ENCODE peak calls at places on chromosomes 16 and 17, in six cellular contexts. One of them, this sample, is unnamed.

GRCh38 chr17:50768348-50768761 is 1.0 kb upstream of the ANKRD40CL start:
- DNase-seq in HepG2: peak; percentile 38
- DNase-seq in GM12891: no peak
- DNase-seq in H1: peak; percentile 47
- DNase-seq in K562: no peak
- DNase-seq in GM12878: no peak
- DNase-seq in this sample: no peak

GRCh38 chr16:12985516-12985915 is 84.1 kb downstream of the SHISA9 start:
- DNase-seq in HepG2: no peak
- DNase-seq in H1: no peak
- DNase-seq in GM12891: no peak
- DNase-seq in GM12878: no peak
- DNase-seq in K562: no peak
- DNase-seq in this sample: no peak

GRCh38 chr17:74454197-74455024 is 12.0 kb upstream of the CD300A start:
- DNase-seq in H1: peak; percentile 64
- DNase-seq in K562: peak; percentile 91
- DNase-seq in HepG2: peak; percentile 80
- DNase-seq in GM12878: no peak
- DNase-seq in GM12891: no peak
- DNase-seq in this sample: no peak

GRCh38 chr16:78551487-78552085 is 452.1 kb downstream of the WWOX start:
- DNase-seq in K562: no peak
- DNase-seq in H1: peak; percentile 46
- DNase-seq in GM12891: no peak
- DNase-seq in HepG2: no peak
- DNase-seq in GM12878: no peak
- DNase-seq in this sample: no peak

GRCh38 chr17:29214215-29215146 is 32.2 kb upstream of the CRYBA1 start:
- DNase-seq in K562: no peak
- DNase-seq in GM12878: no peak
- DNase-seq in HepG2: no peak
- DNase-seq in H1: no peak
- DNase-seq in GM12891: no peak
- DNase-seq in this sample: no peak

GRCh38 chr17:10754109-10754508 is 24.3 kb upstream of the TMEM220 start:
- DNase-seq in HepG2: peak; percentile 39
- DNase-seq in GM12891: peak; percentile 29
- DNase-seq in K562: peak; percentile 18
- DNase-seq in GM12878: no peak
- DNase-seq in H1: peak; percentile 78
- DNase-seq in this sample: no peak

GRCh38 chr16:84487358-84487757 is 17.1 kb downstream of the MEAK7 start:
- DNase-seq in GM12891: no peak
- DNase-seq in GM12878: no peak
- DNase-seq in K562: no peak
- DNase-seq in H1: peak; percentile 29
- DNase-seq in HepG2: no peak
- DNase-seq in this sample: no peak

GRCh38 chr16:17258077-17258599 is 212.6 kb downstream of the XYLT1 start:
- DNase-seq in HepG2: no peak
- DNase-seq in GM12891: no peak
- DNase-seq in K562: no peak
- DNase-seq in GM12878: no peak
- DNase-seq in H1: no peak
- DNase-seq in this sample: no peak

GRCh38 chr17:18027280-18027679 is 11.7 kb downstream of the ATPAF2 start:
- DNase-seq in H1: no peak
- DNase-seq in HepG2: no peak
- DNase-seq in GM12878: no peak
- DNase-seq in GM12891: no peak
- DNase-seq in K562: no peak
- DNase-seq in this sample: no peak

GRCh38 chr17:9232591-9233270 is 211.4 kb downstream of the NTN1 start:
- DNase-seq in H1: no peak
- DNase-seq in GM12891: no peak
- DNase-seq in HepG2: no peak
- DNase-seq in GM12878: no peak
- DNase-seq in K562: no peak
- DNase-seq in this sample: no peak

GRCh38 chr17:59751955-59752413 is 44.5 kb downstream of the VMP1 start:
- DNase-seq in K562: no peak
- DNase-seq in HepG2: no peak
- DNase-seq in GM12878: no peak
- DNase-seq in GM12891: no peak
- DNase-seq in H1: no peak
- DNase-seq in this sample: no peak

DNA sequence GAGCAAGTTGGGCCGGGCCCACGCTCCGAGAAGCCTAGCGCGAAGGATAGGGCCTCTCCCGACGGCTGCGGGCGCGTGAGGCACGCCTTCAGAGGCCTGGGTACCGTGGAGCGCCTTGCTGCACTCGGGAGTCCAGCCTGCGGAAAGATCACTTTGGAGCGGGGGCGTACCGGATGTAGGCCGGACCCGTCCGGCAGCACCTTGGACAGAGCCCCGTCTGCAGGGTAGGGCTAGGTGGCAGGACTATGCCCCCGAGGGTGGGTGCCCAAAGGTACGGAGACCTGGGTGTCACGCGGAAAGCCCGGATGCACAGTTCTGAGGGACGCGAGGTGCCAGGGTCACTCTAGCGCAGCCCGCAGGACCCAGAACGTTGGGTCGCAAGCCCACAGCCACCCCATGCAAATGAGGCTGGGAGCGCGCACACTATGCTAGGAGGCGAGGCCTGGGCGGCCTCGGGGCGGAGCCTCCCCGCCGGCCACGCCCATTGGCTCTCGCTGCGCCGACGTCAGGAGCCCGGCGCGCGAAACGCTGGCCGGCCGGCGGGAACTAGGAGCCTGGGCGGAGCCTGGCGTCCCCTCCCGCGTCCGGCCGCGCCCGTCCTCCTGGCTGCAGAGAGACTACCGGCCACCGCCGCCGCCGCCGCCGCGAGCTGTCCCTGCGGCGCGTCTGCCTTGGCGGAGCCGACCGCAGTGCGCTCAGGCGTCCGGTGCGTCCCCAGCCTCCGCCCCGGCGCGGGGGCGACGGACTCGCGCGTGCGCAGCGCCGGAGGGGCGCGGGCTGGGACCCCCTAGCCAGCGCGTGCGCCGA is at the start of gene PAQR4:
- DNase-seq in K562: peak; percentile 95
- DNase-seq in GM12878: peak; percentile 72
- DNase-seq in GM12891: peak; percentile 98
- DNase-seq in HepG2: peak; percentile 80
- DNase-seq in H1: peak; percentile 95
- DNase-seq in this sample: peak; percentile 97
- TF ChIP-seq POLR2A in K562: peak; percentile 70
- TF ChIP-seq POLR2A in GM12878: peak; percentile 20
- TF ChIP-seq POLR2A in GM12891: no peak
- TF ChIP-seq POLR2A in HepG2: peak; percentile 33
- TF ChIP-seq POLR2A in H1: peak; percentile 59
- TF ChIP-seq POLR2A in this sample: no peak

DNA sequence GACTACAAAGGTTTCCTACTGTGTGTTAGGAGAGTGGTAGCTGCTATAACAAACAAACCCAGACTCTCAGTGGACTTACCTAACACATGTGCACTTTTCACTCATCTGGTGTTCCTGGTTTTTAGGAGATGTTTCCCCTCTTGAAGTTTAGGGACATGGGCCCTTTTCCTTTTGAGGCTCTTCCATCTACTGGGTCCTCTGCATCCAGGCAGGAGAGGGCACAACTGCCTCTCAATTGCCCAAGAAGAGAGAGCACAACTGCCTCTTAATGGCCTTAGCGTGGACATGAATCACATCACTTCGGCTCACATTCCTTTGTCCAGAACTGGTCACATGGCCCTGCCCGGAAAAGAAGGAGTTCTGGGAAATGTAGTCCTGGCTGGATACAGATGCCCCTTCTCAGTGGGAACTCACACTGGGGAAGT is 9.8 kb upstream of the TNRC6C start:
- DNase-seq in GM12878: no peak
- DNase-seq in GM12891: no peak
- DNase-seq in K562: peak; percentile 22
- DNase-seq in HepG2: peak; percentile 53
- DNase-seq in H1: no peak
- DNase-seq in this sample: no peak
- TF ChIP-seq TAF1 in GM12878: no peak
- TF ChIP-seq TAF1 in GM12891: no peak
- TF ChIP-seq TAF1 in K562: no peak
- TF ChIP-seq TAF1 in HepG2: no peak
- TF ChIP-seq TAF1 in H1: peak; percentile 20
- TF ChIP-seq TAF1 in this sample: no peak

GRCh38 chr17:8209909-8210760 is at the start of gene AURKB:
- DNase-seq in K562: peak; percentile 95
- DNase-seq in H1: peak; percentile 97
- DNase-seq in GM12878: peak; percentile 91
- DNase-seq in GM12891: peak; percentile 95
- DNase-seq in HepG2: peak; percentile 96
- DNase-seq in this sample: peak; percentile 97
- TF ChIP-seq POLR2A in K562: peak; percentile 95
- TF ChIP-seq POLR2A in H1: peak; percentile 98
- TF ChIP-seq POLR2A in GM12878: peak; percentile 96
- TF ChIP-seq POLR2A in GM12891: peak; percentile 80
- TF ChIP-seq POLR2A in HepG2: peak; percentile 88
- TF ChIP-seq POLR2A in this sample: peak; percentile 85

GRCh38 chr16:11319529-11320146 is 25.6 kb upstream of the RMI2 start:
- DNase-seq in K562: no peak
- DNase-seq in HepG2: peak; percentile 60
- DNase-seq in GM12891: no peak
- DNase-seq in H1: no peak
- DNase-seq in GM12878: no peak
- DNase-seq in this sample: no peak
- TF ChIP-seq TAF1 in K562: no peak
- TF ChIP-seq TAF1 in HepG2: no peak
- TF ChIP-seq TAF1 in GM12891: no peak
- TF ChIP-seq TAF1 in H1: no peak
- TF ChIP-seq TAF1 in GM12878: no peak
- TF ChIP-seq TAF1 in this sample: no peak

DNA sequence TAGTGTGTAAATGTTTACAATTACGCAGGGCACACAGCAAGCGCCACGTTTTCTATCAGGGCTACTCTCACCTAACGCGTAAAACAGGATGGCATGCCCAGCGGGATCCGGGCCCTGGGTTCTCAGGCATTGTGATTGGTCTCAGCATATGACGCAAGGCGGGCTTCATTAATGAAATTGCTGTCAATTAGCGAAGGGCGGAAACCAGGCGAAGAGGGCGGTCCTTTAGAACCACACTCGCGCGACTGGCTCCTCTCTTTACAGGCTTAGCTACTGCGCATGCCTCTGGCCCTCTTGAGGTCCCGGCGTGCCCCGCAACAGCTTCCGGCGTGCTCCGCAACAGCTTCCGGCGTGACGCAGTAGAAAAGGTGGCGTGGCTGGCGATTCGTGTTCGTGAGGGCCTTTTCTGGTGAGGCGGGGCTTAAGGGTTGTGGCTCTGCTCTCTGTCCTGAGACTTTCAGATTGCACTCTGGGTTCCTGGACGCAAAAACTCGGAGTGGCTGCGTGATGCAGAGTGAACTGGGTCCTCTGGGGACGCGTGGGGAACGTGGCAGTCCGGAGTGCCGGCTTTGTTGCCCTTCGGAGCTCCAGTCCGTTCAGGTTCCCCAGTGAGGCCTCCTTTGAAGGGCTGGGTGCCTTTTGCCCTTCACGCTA is 9.2 kb downstream of the OR2C1 start:
- DNase-seq in HepG2: peak; percentile 94
- DNase-seq in K562: no peak
- DNase-seq in H1: no peak
- DNase-seq in GM12891: peak; percentile 66
- DNase-seq in GM12878: peak; percentile 50
- DNase-seq in this sample: peak; percentile 38
- TF ChIP-seq POLR2A in HepG2: peak; percentile 84
- TF ChIP-seq POLR2A in K562: no peak
- TF ChIP-seq POLR2A in H1: no peak
- TF ChIP-seq POLR2A in GM12891: peak; percentile 69
- TF ChIP-seq POLR2A in GM12878: peak; percentile 59
- TF ChIP-seq POLR2A in this sample: no peak